ENCODE peak calls at places on chromosome 21, in nine cellular contexts. L is retina, J is kidney glomerular epithelial cell, W is GM04503, Q is COLO829, B is retinal pigment epithelial cell, U is mesendoderm, A is NCI-H1092 treated with DMSO at 0.1 percent for 48 hours, C is LoVo. D is an unnamed sample.

GRCh38 chr21:37047079-37047478 is 25.8 kb downstream of the PIGP start:
- DNase-seq in L (no peak), C (peak; percentile 81), U (peak; percentile 28), B (no peak), J (no peak), Q (no peak), A (no peak), W (no peak), D (no peak)

GRCh38 chr21:42592156-42592820 is 61.1 kb upstream of the PDE9A start:
- DNase-seq in W (no peak), J (no peak), B (no peak), Q (no peak), L (no peak), U (peak; percentile 22), C (no peak), A (no peak), D (no peak)

GRCh38 chr21:45287438-45288391 is at the start of gene POFUT2:
- DNase-seq in W (no peak), U (peak; percentile 96), Q (peak; percentile 96), A (peak; percentile 93), J (peak; percentile 91), B (peak; percentile 68), L (peak; percentile 95), C (peak; percentile 96), D (peak; percentile 99)

GRCh38 chr21:15732290-15732995 is 2.7 kb downstream of the USP25 start:
- DNase-seq in B (no peak), A (no peak), U (no peak), C (peak; percentile 69), Q (no peak), L (no peak), J (peak; percentile 61), W (no peak), D (no peak)

GRCh38 chr21:34936299-34936698 is 112.8 kb downstream of the RUNX1 start:
- DNase-seq in B (no peak), W (no peak), C (no peak), Q (no peak), L (peak; percentile 30), U (no peak), A (no peak), J (no peak), D (no peak)

GRCh38 chr21:36481639-36482038 is 1.7 kb upstream of the CLDN14 start:
- DNase-seq in L (no peak), A (no peak), Q (no peak), U (no peak), B (no peak), J (no peak), W (no peak), C (no peak), D (no peak)

GRCh38 chr21:46116846-46117585 is 19.1 kb downstream of the COL6A2 start:
- DNase-seq in Q (peak; percentile 28), J (no peak), A (no peak), U (no peak), W (no peak), C (no peak), B (no peak), L (no peak), D (peak; percentile 58)

GRCh38 chr21:42042651-42043050 is 28.5 kb upstream of the UMODL1 start:
- DNase-seq in B (no peak), J (no peak), C (no peak), Q (no peak), U (no peak), W (no peak), A (no peak), L (no peak), D (no peak)

GRCh38 chr21:16578912-16579311 is 849.1 kb downstream of the USP25 start:
- DNase-seq in A (no peak), J (no peak), C (no peak), W (no peak), B (no peak), L (no peak), Q (no peak), U (no peak), D (no peak)

GRCh38 chr21:32386195-32386870 is 6.5 kb downstream of the URB1 start:
- DNase-seq in Q (no peak), U (no peak), L (no peak), J (no peak), W (no peak), B (no peak), C (no peak), A (no peak), D (no peak)

GRCh38 chr21:45356653-45357435 is 48.1 kb upstream of the COL18A1 start:
- DNase-seq in L (no peak), C (no peak), W (no peak), A (no peak), U (peak; percentile 74), J (no peak), Q (no peak), B (no peak), D (no peak)

GRCh38 chr21:44803651-44804050 is 2.0 kb upstream of the UBE2G2 start:
- DNase-seq in L (no peak), J (no peak), A (no peak), U (no peak), W (no peak), B (no peak), Q (no peak), C (no peak), D (no peak)

GRCh38 chr21:33403128-33403785 is at the start of gene IFNGR2:
- DNase-seq in Q (no peak), C (peak; percentile 29), W (no peak), U (no peak), J (peak; percentile 25), L (no peak), A (peak; percentile 36), B (no peak), D (peak; percentile 74)

GRCh38 chr21:22352088-22352487 is 1353.9 kb downstream of the NCAM2 start:
- DNase-seq in Q (no peak), C (no peak), L (no peak), W (no peak), B (no peak), J (no peak), A (no peak), U (no peak), D (no peak)

GRCh38 chr21:8992731-8993174 is 1528.6 kb upstream of the TPTE start:
- DNase-seq in U (no peak), J (no peak), L (no peak), A (no peak), C (no peak), B (no peak), Q (no peak), W (no peak), D (no peak)

GRCh38 chr21:31099122-31099521 is 60.8 kb upstream of the KRTAP19-8 start:
- DNase-seq in W (no peak), J (no peak), A (no peak), U (no peak), C (no peak), L (no peak), Q (no peak), B (no peak), D (no peak)

GRCh38 chr21:46347791-46348381 is 23.9 kb downstream of the PCNT start:
- DNase-seq in L (no peak), C (no peak), J (no peak), A (no peak), W (no peak), B (no peak), Q (no peak), U (no peak), D (no peak)

GRCh38 chr21:25487046-25487594 is 120.2 kb downstream of the MRPL39 start:
- DNase-seq in J (no peak), L (no peak), Q (peak; percentile 16), B (no peak), A (no peak), C (no peak), W (no peak), U (no peak), D (no peak)

GRCh38 chr21:42863504-42863870 is 15.9 kb downstream of the WDR4 start:
- DNase-seq in Q (no peak), L (no peak), U (no peak), B (no peak), J (no peak), C (no peak), A (no peak), W (no peak), D (no peak)

GRCh38 chr21:45421071-45421845 is 16.3 kb downstream of the COL18A1 start:
- DNase-seq in L (no peak), A (peak; percentile 9), B (no peak), U (no peak), Q (no peak), J (no peak), C (peak; percentile 26), W (no peak), D (peak; percentile 65)

GRCh38 chr21:45699251-45699942 is 55.9 kb downstream of the PCBP3 start:
- DNase-seq in W (no peak), U (no peak), Q (no peak), L (no peak), C (no peak), B (no peak), A (no peak), J (no peak), D (no peak)

GRCh38 chr21:41650526-41651145 is 116.2 kb downstream of the RIPK4 start:
- DNase-seq in Q (no peak), J (no peak), U (no peak), C (no peak), W (no peak), L (no peak), A (no peak), B (no peak), D (peak; percentile 51)

GRCh38 chr21:37484535-37485474 is 118.2 kb downstream of the DYRK1A start:
- DNase-seq in U (no peak), L (peak; percentile 16), B (no peak), J (no peak), A (no peak), C (no peak), Q (no peak), W (no peak), D (no peak)

GRCh38 chr21:42525228-42525604 is 11.6 kb downstream of the SLC37A1 start:
- DNase-seq in J (no peak), U (peak; percentile 49), B (no peak), C (no peak), W (no peak), A (peak; percentile 84), Q (no peak), L (no peak), D (peak; percentile 56)

GRCh38 chr21:38221594-38221993 is 35.2 kb upstream of the KCNJ15 start:
- DNase-seq in A (no peak), J (no peak), C (no peak), U (no peak), L (no peak), B (no peak), Q (no peak), W (no peak), D (no peak)

GRCh38 chr21:29206445-29206844 is 76.0 kb downstream of the MAP3K7CL start:
- DNase-seq in J (no peak), L (no peak), B (no peak), W (no peak), U (no peak), Q (no peak), A (no peak), C (no peak), D (no peak)

GRCh38 chr21:41196990-41197389 is 29.0 kb downstream of the BACE2 start:
- DNase-seq in J (peak; percentile 39), W (no peak), A (no peak), Q (no peak), U (no peak), B (no peak), L (no peak), C (no peak), D (no peak)

GRCh38 chr21:27213328-27213727 is 246.4 kb upstream of the ADAMTS5 start:
- DNase-seq in Q (no peak), A (no peak), U (peak; percentile 75), L (no peak), C (no peak), J (peak; percentile 20), B (no peak), W (no peak), D (no peak)

GRCh38 chr21:46357335-46357604 is 33.3 kb downstream of the PCNT start:
- DNase-seq in B (no peak), L (no peak), Q (no peak), A (no peak), C (no peak), W (no peak), J (no peak), U (no peak), D (no peak)

GRCh38 chr21:21807598-21807903 is 809.3 kb downstream of the NCAM2 start:
- DNase-seq in A (no peak), L (no peak), J (no peak), W (no peak), U (no peak), Q (no peak), C (no peak), B (no peak), D (no peak)

GRCh38 chr21:43352568-43353281 is 74.2 kb downstream of the SIK1 start:
- DNase-seq in C (no peak), B (no peak), Q (no peak), L (no peak), U (peak; percentile 68), J (no peak), W (no peak), A (no peak), D (no peak)

D was measured in sciatic nerve.